ENCODE peak calls at places on chromosomes 12 and 14, in ten cellular contexts. One of them, this sample, is unnamed.

GRCh38 chr12:32435921-32436710 is 36.8 kb downstream of the FGD4 start:
- DNase-seq in WTC11: no peak
- DNase-seq in Peyer's patch: no peak
- DNase-seq in BE2C: no peak
- DNase-seq in GM19239: no peak
- DNase-seq in ACHN: no peak
- DNase-seq in Right ventricle myocardium superior: no peak
- DNase-seq in T follicular helper cell: no peak
- DNase-seq in heart right ventricle: no peak
- DNase-seq in psoas muscle: no peak
- DNase-seq in this sample: no peak

GRCh38 chr14:100898935-100899840 is 4.3 kb downstream of the RTL1 start:
- DNase-seq in WTC11: peak
- DNase-seq in Peyer's patch: no peak
- DNase-seq in BE2C: peak
- DNase-seq in GM19239: no peak
- DNase-seq in ACHN: no peak
- DNase-seq in Right ventricle myocardium superior: peak
- DNase-seq in T follicular helper cell: no peak
- DNase-seq in heart right ventricle: no peak
- DNase-seq in psoas muscle: no peak
- DNase-seq in this sample: peak

GRCh38 chr12:101051901-101052550 is 158.0 kb downstream of the SLC5A8 start:
- DNase-seq in WTC11: no peak
- DNase-seq in Peyer's patch: peak
- DNase-seq in BE2C: no peak
- DNase-seq in GM19239: no peak
- DNase-seq in ACHN: peak
- DNase-seq in Right ventricle myocardium superior: no peak
- DNase-seq in T follicular helper cell: no peak
- DNase-seq in heart right ventricle: no peak
- DNase-seq in psoas muscle: no peak
- DNase-seq in this sample: no peak

GRCh38 chr14:42490536-42490935 is 883.9 kb downstream of the LRFN5 start:
- DNase-seq in WTC11: no peak
- DNase-seq in Peyer's patch: no peak
- DNase-seq in BE2C: no peak
- DNase-seq in GM19239: no peak
- DNase-seq in ACHN: no peak
- DNase-seq in Right ventricle myocardium superior: no peak
- DNase-seq in T follicular helper cell: no peak
- DNase-seq in heart right ventricle: no peak
- DNase-seq in psoas muscle: no peak
- DNase-seq in this sample: no peak

GRCh38 chr14:98955741-98956070 is 316.3 kb downstream of the BCL11B start:
- DNase-seq in WTC11: no peak
- DNase-seq in Peyer's patch: no peak
- DNase-seq in BE2C: no peak
- DNase-seq in GM19239: no peak
- DNase-seq in ACHN: no peak
- DNase-seq in Right ventricle myocardium superior: no peak
- DNase-seq in T follicular helper cell: no peak
- DNase-seq in heart right ventricle: no peak
- DNase-seq in psoas muscle: no peak
- DNase-seq in this sample: no peak

GRCh38 chr14:39023939-39024871 is 78.8 kb downstream of the SEC23A start:
- DNase-seq in WTC11: no peak
- DNase-seq in Peyer's patch: no peak
- DNase-seq in BE2C: no peak
- DNase-seq in GM19239: no peak
- DNase-seq in ACHN: no peak
- DNase-seq in Right ventricle myocardium superior: no peak
- DNase-seq in T follicular helper cell: no peak
- DNase-seq in heart right ventricle: no peak
- DNase-seq in psoas muscle: no peak
- DNase-seq in this sample: peak

GRCh38 chr12:132781938-132782337 is 20.3 kb upstream of the ANKLE2 start:
- DNase-seq in WTC11: no peak
- DNase-seq in Peyer's patch: no peak
- DNase-seq in BE2C: no peak
- DNase-seq in GM19239: no peak
- DNase-seq in ACHN: no peak
- DNase-seq in Right ventricle myocardium superior: no peak
- DNase-seq in T follicular helper cell: no peak
- DNase-seq in heart right ventricle: no peak
- DNase-seq in psoas muscle: no peak
- DNase-seq in this sample: no peak

GRCh38 chr12:2922329-2922728 is 31.6 kb downstream of the TULP3 start:
- DNase-seq in WTC11: no peak
- DNase-seq in Peyer's patch: no peak
- DNase-seq in BE2C: no peak
- DNase-seq in GM19239: no peak
- DNase-seq in ACHN: no peak
- DNase-seq in Right ventricle myocardium superior: no peak
- DNase-seq in T follicular helper cell: no peak
- DNase-seq in heart right ventricle: no peak
- DNase-seq in psoas muscle: no peak
- DNase-seq in this sample: no peak

GRCh38 chr12:93778306-93778705 is 101.1 kb downstream of the CRADD start:
- DNase-seq in WTC11: no peak
- DNase-seq in Peyer's patch: no peak
- DNase-seq in BE2C: no peak
- DNase-seq in GM19239: no peak
- DNase-seq in ACHN: no peak
- DNase-seq in Right ventricle myocardium superior: peak
- DNase-seq in T follicular helper cell: no peak
- DNase-seq in heart right ventricle: peak
- DNase-seq in psoas muscle: peak
- DNase-seq in this sample: no peak

GRCh38 chr12:113276946-113277500 is 55.8 kb downstream of the TPCN1 start:
- DNase-seq in WTC11: no peak
- DNase-seq in Peyer's patch: peak
- DNase-seq in BE2C: no peak
- DNase-seq in GM19239: no peak
- DNase-seq in ACHN: no peak
- DNase-seq in Right ventricle myocardium superior: no peak
- DNase-seq in T follicular helper cell: no peak
- DNase-seq in heart right ventricle: no peak
- DNase-seq in psoas muscle: peak
- DNase-seq in this sample: peak

GRCh38 chr12:95439578-95440230 is 34.2 kb upstream of the METAP2 start:
- DNase-seq in WTC11: no peak
- DNase-seq in Peyer's patch: no peak
- DNase-seq in BE2C: no peak
- DNase-seq in GM19239: no peak
- DNase-seq in ACHN: no peak
- DNase-seq in Right ventricle myocardium superior: no peak
- DNase-seq in T follicular helper cell: no peak
- DNase-seq in heart right ventricle: no peak
- DNase-seq in psoas muscle: no peak
- DNase-seq in this sample: no peak

GRCh38 chr14:69845787-69846186 is 33.4 kb upstream of the SMOC1 start:
- DNase-seq in WTC11: no peak
- DNase-seq in Peyer's patch: no peak
- DNase-seq in BE2C: no peak
- DNase-seq in GM19239: no peak
- DNase-seq in ACHN: no peak
- DNase-seq in Right ventricle myocardium superior: no peak
- DNase-seq in T follicular helper cell: no peak
- DNase-seq in heart right ventricle: no peak
- DNase-seq in psoas muscle: no peak
- DNase-seq in this sample: no peak

GRCh38 chr14:93857500-93857899 is 69.2 kb upstream of the PRIMA1 start:
- DNase-seq in WTC11: peak
- DNase-seq in Peyer's patch: no peak
- DNase-seq in BE2C: peak
- DNase-seq in GM19239: no peak
- DNase-seq in ACHN: no peak
- DNase-seq in Right ventricle myocardium superior: no peak
- DNase-seq in T follicular helper cell: no peak
- DNase-seq in heart right ventricle: no peak
- DNase-seq in psoas muscle: no peak
- DNase-seq in this sample: peak

GRCh38 chr14:90721619-90722305 is 94.5 kb downstream of the TTC7B start:
- DNase-seq in WTC11: no peak
- DNase-seq in Peyer's patch: no peak
- DNase-seq in BE2C: no peak
- DNase-seq in GM19239: no peak
- DNase-seq in ACHN: peak
- DNase-seq in Right ventricle myocardium superior: no peak
- DNase-seq in T follicular helper cell: no peak
- DNase-seq in heart right ventricle: no peak
- DNase-seq in psoas muscle: no peak
- DNase-seq in this sample: no peak

GRCh38 chr12:118190266-118190665 is 54.3 kb downstream of the PEBP1 start:
- DNase-seq in WTC11: no peak
- DNase-seq in Peyer's patch: no peak
- DNase-seq in BE2C: peak
- DNase-seq in GM19239: no peak
- DNase-seq in ACHN: no peak
- DNase-seq in Right ventricle myocardium superior: no peak
- DNase-seq in T follicular helper cell: no peak
- DNase-seq in heart right ventricle: no peak
- DNase-seq in psoas muscle: no peak
- DNase-seq in this sample: no peak

GRCh38 chr12:47878293-47878917 is 26.4 kb downstream of the VDR start:
- DNase-seq in WTC11: no peak
- DNase-seq in Peyer's patch: no peak
- DNase-seq in BE2C: no peak
- DNase-seq in GM19239: no peak
- DNase-seq in ACHN: no peak
- DNase-seq in Right ventricle myocardium superior: no peak
- DNase-seq in T follicular helper cell: no peak
- DNase-seq in heart right ventricle: no peak
- DNase-seq in psoas muscle: no peak
- DNase-seq in this sample: no peak

GRCh38 chr12:46553266-46553665 is 180.7 kb upstream of the SLC38A2 start:
- DNase-seq in WTC11: no peak
- DNase-seq in Peyer's patch: no peak
- DNase-seq in BE2C: no peak
- DNase-seq in GM19239: no peak
- DNase-seq in ACHN: peak
- DNase-seq in Right ventricle myocardium superior: no peak
- DNase-seq in T follicular helper cell: no peak
- DNase-seq in heart right ventricle: no peak
- DNase-seq in psoas muscle: no peak
- DNase-seq in this sample: no peak

GRCh38 chr14:64364907-64365306 is 23.2 kb upstream of the MTHFD1 start:
- DNase-seq in WTC11: no peak
- DNase-seq in Peyer's patch: no peak
- DNase-seq in BE2C: no peak
- DNase-seq in GM19239: no peak
- DNase-seq in ACHN: no peak
- DNase-seq in Right ventricle myocardium superior: no peak
- DNase-seq in T follicular helper cell: no peak
- DNase-seq in heart right ventricle: no peak
- DNase-seq in psoas muscle: no peak
- DNase-seq in this sample: no peak

GRCh38 chr12:389138-390096 is at the start of gene KDM5A:
- DNase-seq in WTC11: peak
- DNase-seq in Peyer's patch: peak
- DNase-seq in BE2C: peak
- DNase-seq in GM19239: peak
- DNase-seq in ACHN: peak
- DNase-seq in Right ventricle myocardium superior: peak
- DNase-seq in T follicular helper cell: peak
- DNase-seq in heart right ventricle: peak
- DNase-seq in psoas muscle: peak
- DNase-seq in this sample: peak

GRCh38 chr14:99737956-99738667 is 54.0 kb downstream of the CYP46A1 start:
- DNase-seq in WTC11: no peak
- DNase-seq in Peyer's patch: no peak
- DNase-seq in BE2C: no peak
- DNase-seq in GM19239: no peak
- DNase-seq in ACHN: no peak
- DNase-seq in Right ventricle myocardium superior: peak
- DNase-seq in T follicular helper cell: no peak
- DNase-seq in heart right ventricle: no peak
- DNase-seq in psoas muscle: no peak
- DNase-seq in this sample: no peak

GRCh38 chr14:24910408-24910986 is 139.4 kb downstream of the STXBP6 start:
- DNase-seq in WTC11: no peak
- DNase-seq in Peyer's patch: no peak
- DNase-seq in BE2C: no peak
- DNase-seq in GM19239: no peak
- DNase-seq in ACHN: no peak
- DNase-seq in Right ventricle myocardium superior: no peak
- DNase-seq in T follicular helper cell: no peak
- DNase-seq in heart right ventricle: no peak
- DNase-seq in psoas muscle: no peak
- DNase-seq in this sample: no peak

GRCh38 chr14:53218161-53218560 is 65.0 kb upstream of the DDHD1 start:
- DNase-seq in WTC11: no peak
- DNase-seq in Peyer's patch: no peak
- DNase-seq in BE2C: no peak
- DNase-seq in GM19239: no peak
- DNase-seq in ACHN: no peak
- DNase-seq in Right ventricle myocardium superior: no peak
- DNase-seq in T follicular helper cell: no peak
- DNase-seq in heart right ventricle: no peak
- DNase-seq in psoas muscle: no peak
- DNase-seq in this sample: no peak

GRCh38 chr12:6752181-6752930 is 585 bp downstream of the MLF2 start:
- DNase-seq in WTC11: peak
- DNase-seq in Peyer's patch: no peak
- DNase-seq in BE2C: peak
- DNase-seq in GM19239: no peak
- DNase-seq in ACHN: peak
- DNase-seq in Right ventricle myocardium superior: no peak
- DNase-seq in T follicular helper cell: peak
- DNase-seq in heart right ventricle: peak
- DNase-seq in psoas muscle: no peak
- DNase-seq in this sample: peak

GRCh38 chr14:99271951-99272668 is at the start of gene BCL11B:
- DNase-seq in WTC11: peak
- DNase-seq in Peyer's patch: peak
- DNase-seq in BE2C: peak
- DNase-seq in GM19239: peak
- DNase-seq in ACHN: peak
- DNase-seq in Right ventricle myocardium superior: peak
- DNase-seq in T follicular helper cell: peak
- DNase-seq in heart right ventricle: peak
- DNase-seq in psoas muscle: peak
- DNase-seq in this sample: peak

GRCh38 chr14:68664225-68664681 is 128.6 kb downstream of the ZFP36L1 start:
- DNase-seq in WTC11: no peak
- DNase-seq in Peyer's patch: no peak
- DNase-seq in BE2C: no peak
- DNase-seq in GM19239: no peak
- DNase-seq in ACHN: no peak
- DNase-seq in Right ventricle myocardium superior: no peak
- DNase-seq in T follicular helper cell: no peak
- DNase-seq in heart right ventricle: no peak
- DNase-seq in psoas muscle: no peak
- DNase-seq in this sample: no peak

GRCh38 chr12:29782285-29782820 is 1.4 kb downstream of the TMTC1 start:
- DNase-seq in WTC11: no peak
- DNase-seq in Peyer's patch: no peak
- DNase-seq in BE2C: no peak
- DNase-seq in GM19239: no peak
- DNase-seq in ACHN: no peak
- DNase-seq in Right ventricle myocardium superior: no peak
- DNase-seq in T follicular helper cell: no peak
- DNase-seq in heart right ventricle: peak
- DNase-seq in psoas muscle: no peak
- DNase-seq in this sample: no peak

GRCh38 chr12:50546441-50547318 is 41.9 kb downstream of the DIP2B start:
- DNase-seq in WTC11: no peak
- DNase-seq in Peyer's patch: no peak
- DNase-seq in BE2C: no peak
- DNase-seq in GM19239: no peak
- DNase-seq in ACHN: no peak
- DNase-seq in Right ventricle myocardium superior: no peak
- DNase-seq in T follicular helper cell: no peak
- DNase-seq in heart right ventricle: no peak
- DNase-seq in psoas muscle: no peak
- DNase-seq in this sample: no peak

GRCh38 chr14:81051547-81051946 is 96.1 kb downstream of the TSHR start:
- DNase-seq in WTC11: no peak
- DNase-seq in Peyer's patch: no peak
- DNase-seq in BE2C: no peak
- DNase-seq in GM19239: no peak
- DNase-seq in ACHN: no peak
- DNase-seq in Right ventricle myocardium superior: no peak
- DNase-seq in T follicular helper cell: no peak
- DNase-seq in heart right ventricle: no peak
- DNase-seq in psoas muscle: no peak
- DNase-seq in this sample: no peak

This sample was measured in D341Med.